ENCODE peak calls at places on chromosome 4, in nine cellular contexts. F is LoVo; C is CD8-positive, alpha-beta T cell; D is nephron progenitor cell; G is endothelial cell; E is ecto neural progenitor cell; N is mesendoderm; I is occipital lobe; K is C1 segment of cervical spinal cord. B is an unnamed sample.
A peak's percentile ranks its signal among the peaks of the same experiment; 100 is the strongest.

GRCh38 chr4:148056879-148057278 is 325.0 kb downstream of the ARHGAP10 start:
- DNase-seq in F (no peak), C (peak; percentile 78), D (no peak), G (no peak), E (no peak), N (peak; percentile 81), I (peak; percentile 29), K (peak; percentile 10), B (no peak)

GRCh38 chr4:159384619-159385018 is 281.7 kb downstream of the RAPGEF2 start:
- DNase-seq in F (no peak), C (no peak), D (no peak), G (no peak), E (no peak), N (no peak), I (no peak), K (no peak), B (no peak)

GRCh38 chr4:111020961-111021360 is 398.1 kb upstream of the PITX2 start:
- DNase-seq in F (no peak), C (no peak), D (no peak), G (no peak), E (no peak), N (peak; percentile 57), I (no peak), K (no peak), B (no peak)

GRCh38 chr4:76589872-76590846 is 155.1 kb downstream of the SHROOM3 start:
- DNase-seq in F (peak; percentile 83), C (no peak), D (peak; percentile 74), G (peak; percentile 53), E (peak; percentile 83), N (peak; percentile 99), I (peak; percentile 2), K (no peak), B (no peak)

GRCh38 chr4:144547678-144548298 is 98.2 kb upstream of the HHIP start:
- DNase-seq in F (no peak), C (no peak), D (no peak), G (no peak), E (no peak), N (no peak), I (no peak), K (no peak), B (no peak)

GRCh38 chr4:14375816-14376215 is 626.5 kb upstream of the CPEB2 start:
- DNase-seq in F (no peak), C (no peak), D (no peak), G (no peak), E (no peak), N (no peak), I (no peak), K (no peak), B (no peak)

GRCh38 chr4:125268065-125268755 is 46.5 kb upstream of the FAT4 start:
- DNase-seq in F (no peak), C (no peak), D (no peak), G (no peak), E (no peak), N (no peak), I (no peak), K (no peak), B (no peak)

GRCh38 chr4:125368684-125369083 is 53.9 kb downstream of the FAT4 start:
- DNase-seq in F (no peak), C (no peak), D (no peak), G (no peak), E (no peak), N (no peak), I (no peak), K (no peak), B (no peak)

GRCh38 chr4:56752985-56753384 is 68.5 kb downstream of the SPINK2 start:
- DNase-seq in F (peak; percentile 45), C (no peak), D (no peak), G (no peak), E (no peak), N (peak; percentile 26), I (no peak), K (no peak), B (no peak)

GRCh38 chr4:158129649-158130048 is 43.2 kb downstream of the GASK1B start:
- DNase-seq in F (no peak), C (no peak), D (no peak), G (no peak), E (no peak), N (no peak), I (no peak), K (no peak), B (no peak)

GRCh38 chr4:48904101-48904500 is 2.5 kb downstream of the OCIAD2 start:
- DNase-seq in F (no peak), C (no peak), D (no peak), G (no peak), E (no peak), N (no peak), I (no peak), K (no peak), B (no peak)

GRCh38 chr4:1090036-1090435 is 23.3 kb downstream of the RNF212 start:
- DNase-seq in F (no peak), C (no peak), D (no peak), G (no peak), E (peak; percentile 20), N (no peak), I (no peak), K (no peak), B (no peak)

GRCh38 chr4:73998040-73999011 is at the start of gene CXCL5:
- DNase-seq in F (no peak), C (no peak), D (peak; percentile 63), G (peak; percentile 48), E (peak; percentile 73), N (peak; percentile 90), I (peak; percentile 13), K (peak; percentile 4), B (no peak)

GRCh38 chr4:72860766-72861165 is 208.8 kb downstream of the COX18 start:
- DNase-seq in F (no peak), C (no peak), D (no peak), G (no peak), E (no peak), N (no peak), I (no peak), K (no peak), B (no peak)

GRCh38 chr4:145821771-145822170 is 116.9 kb downstream of the ZNF827 start:
- DNase-seq in F (no peak), C (no peak), D (no peak), G (no peak), E (no peak), N (no peak), I (no peak), K (no peak), B (no peak)

GRCh38 chr4:79467246-79467932 is 59.4 kb upstream of the GK2 start:
- DNase-seq in F (no peak), C (no peak), D (no peak), G (no peak), E (no peak), N (no peak), I (no peak), K (no peak), B (no peak)

GRCh38 chr4:156773648-156774357 is 197.8 kb downstream of the PDGFC start:
- DNase-seq in F (no peak), C (no peak), D (no peak), G (no peak), E (no peak), N (no peak), I (no peak), K (no peak), B (no peak)

GRCh38 chr4:165537028-165537648 is 158.3 kb downstream of the CPE start:
- DNase-seq in F (peak; percentile 59), C (no peak), D (peak; percentile 17), G (peak; percentile 18), E (no peak), N (peak; percentile 54), I (no peak), K (no peak), B (no peak)

GRCh38 chr4:174120446-174121142 is 162.9 kb downstream of the FBXO8 start:
- DNase-seq in F (peak; percentile 49), C (no peak), D (peak; percentile 56), G (peak; percentile 39), E (peak; percentile 76), N (peak; percentile 61), I (peak; percentile 45), K (peak; percentile 39), B (no peak)

GRCh38 chr4:3461515-3462291 is 1.4 kb upstream of the DOK7 start:
- DNase-seq in F (peak; percentile 56), C (no peak), D (no peak), G (no peak), E (no peak), N (no peak), I (peak; percentile 29), K (no peak), B (no peak)

GRCh38 chr4:98624642-98625041 is 33.8 kb downstream of the TSPAN5 start:
- DNase-seq in F (no peak), C (no peak), D (no peak), G (no peak), E (no peak), N (no peak), I (no peak), K (no peak), B (no peak)

GRCh38 chr4:182843813-182844325 is 73.3 kb downstream of the DCTD start:
- DNase-seq in F (no peak), C (no peak), D (no peak), G (no peak), E (no peak), N (no peak), I (no peak), K (no peak), B (no peak)

GRCh38 chr4:73533515-73534422 is 52.2 kb downstream of the AFM start:
- DNase-seq in F (no peak), C (no peak), D (no peak), G (no peak), E (no peak), N (no peak), I (no peak), K (no peak), B (no peak)

GRCh38 chr4:145155268-145155870 is 25.0 kb downstream of the OTUD4 start:
- DNase-seq in F (no peak), C (no peak), D (no peak), G (no peak), E (no peak), N (no peak), I (no peak), K (no peak), B (no peak)

GRCh38 chr4:6568689-6569332 is 6.2 kb upstream of the MAN2B2 start:
- DNase-seq in F (peak; percentile 67), C (no peak), D (no peak), G (no peak), E (no peak), N (peak; percentile 63), I (no peak), K (no peak), B (no peak)

GRCh38 chr4:54659213-54660144 is 1.7 kb downstream of the KIT start:
- DNase-seq in F (no peak), C (no peak), D (peak; percentile 53), G (peak; percentile 21), E (no peak), N (peak; percentile 28), I (no peak), K (no peak), B (no peak)

GRCh38 chr4:103054030-103054429 is 22.5 kb downstream of the SLC9B2 start:
- DNase-seq in F (no peak), C (no peak), D (no peak), G (no peak), E (no peak), N (no peak), I (no peak), K (no peak), B (no peak)

GRCh38 chr4:15395342-15395741 is 32.5 kb upstream of the C1QTNF7 start:
- DNase-seq in F (no peak), C (no peak), D (no peak), G (no peak), E (no peak), N (no peak), I (no peak), K (no peak), B (no peak)

GRCh38 chr4:162461952-162462351 is 298.2 kb upstream of the FSTL5 start:
- DNase-seq in F (peak; percentile 11), C (no peak), D (no peak), G (no peak), E (no peak), N (peak; percentile 7), I (no peak), K (no peak), B (no peak)

GRCh38 chr4:155336242-155336641 is 40.5 kb downstream of the MAP9 start:
- DNase-seq in F (no peak), C (no peak), D (no peak), G (no peak), E (no peak), N (no peak), I (no peak), K (no peak), B (no peak)

GRCh38 chr4:48588230-48588943 is 98.3 kb downstream of the ZAR1 start:
- DNase-seq in F (no peak), C (no peak), D (no peak), G (no peak), E (no peak), N (no peak), I (no peak), K (no peak), B (no peak)

B was measured in T follicular helper cell.